ENCODE peak calls at places on chromosomes 4 and X, in eight cellular contexts. F is lung, J is dorsolateral prefrontal cortex, S is foreskin fibroblast, Y is AG04450, Q is WERI-Rb-1, P is cardiac muscle cell, N is suprapubic skin. K is an unnamed sample.

GRCh38 chr4:189090174-189090814 is 850.4 kb upstream of the FRG1 start:
- DNase-seq in F (no peak), J (no peak), S (peak; percentile 41), Y (no peak), Q (no peak), P (no peak), N (no peak), K (no peak)

GRCh38 chrX:27987862-27988646 is 6.8 kb upstream of the DCAF8L1 start:
- DNase-seq in F (no peak), J (no peak), S (no peak), Y (no peak), Q (no peak), P (no peak), N (no peak), K (no peak)

GRCh38 chr4:85298037-85298436 is 176.9 kb upstream of the ARHGAP24 start:
- DNase-seq in F (no peak), J (no peak), S (no peak), Y (no peak), Q (no peak), P (no peak), N (no peak), K (no peak)

GRCh38 chr4:88033309-88033708 is 25.9 kb downstream of the PKD2 start:
- DNase-seq in F (peak; percentile 39), J (no peak), S (peak; percentile 75), Y (peak; percentile 39), Q (peak; percentile 43), P (peak; percentile 78), N (no peak), K (no peak)

GRCh38 chr4:44845309-44845708 is 119.0 kb upstream of the GNPDA2 start:
- DNase-seq in F (no peak), J (no peak), S (no peak), Y (no peak), Q (no peak), P (no peak), N (no peak), K (no peak)

GRCh38 chr4:152100378-152101201 is 339.8 kb upstream of the GATB start:
- DNase-seq in F (no peak), J (no peak), S (no peak), Y (no peak), Q (no peak), P (no peak), N (no peak), K (no peak)

GRCh38 chr4:1285790-1286553 is 3.7 kb upstream of the MAEA start:
- DNase-seq in F (no peak), J (no peak), S (peak; percentile 60), Y (no peak), Q (peak; percentile 83), P (no peak), N (no peak), K (no peak)

GRCh38 chrX:139203681-139204575 is 326.6 kb upstream of the F9 start:
- DNase-seq in F (no peak), J (no peak), S (peak; percentile 31), Y (no peak), Q (no peak), P (peak; percentile 6), N (no peak), K (no peak)

GRCh38 chr4:99574530-99575314 is at the start of gene MTTP:
- DNase-seq in F (no peak), J (no peak), S (no peak), Y (no peak), Q (no peak), P (no peak), N (no peak), K (no peak)

GRCh38 chrX:44675364-44676024 is 132.8 kb upstream of the FUNDC1 start:
- DNase-seq in F (peak; percentile 43), J (peak; percentile 41), S (peak; percentile 91), Y (peak; percentile 88), Q (no peak), P (peak; percentile 92), N (peak; percentile 61), K (peak; percentile 26)

GRCh38 chr4:106315476-106315967 is 487 bp downstream of the TBCK start:
- DNase-seq in F (peak; percentile 30), J (no peak), S (peak; percentile 44), Y (no peak), Q (no peak), P (no peak), N (peak; percentile 59), K (no peak)

GRCh38 chr4:83013931-83014330 is 3.3 kb upstream of the LIN54 start:
- DNase-seq in F (no peak), J (no peak), S (no peak), Y (no peak), Q (no peak), P (no peak), N (no peak), K (no peak)
- H3K4me3 ChIP-seq in F (no peak overlapping the region), J (peak overlapping the region; percentile 82), S (peak overlapping the region; percentile 72), Y (no peak overlapping the region), Q (peak overlapping the region; percentile 69), P (no peak overlapping the region), N (peak overlapping the region; percentile 90), K (no peak overlapping the region)

GRCh38 chrX:49754238-49754857 is 58.6 kb upstream of the PAGE1 start:
- DNase-seq in F (no peak), J (no peak), S (peak; percentile 19), Y (peak; percentile 0), Q (peak; percentile 38), P (peak; percentile 44), N (no peak), K (no peak)
- TF ChIP-seq CTCF in F (peak; percentile 50), J (peak; percentile 47), S (peak; percentile 64), Y (peak; percentile 61), Q (peak; percentile 92), P (peak; percentile 68), N (no peak), K (peak; percentile 62)

GRCh38 chr4:26050212-26050643 is 136.2 kb downstream of the SMIM20 start:
- DNase-seq in F (peak; percentile 41), J (peak; percentile 7), S (no peak), Y (no peak), Q (peak; percentile 39), P (no peak), N (peak; percentile 64), K (no peak)
- H3K4me3 ChIP-seq in F (no peak overlapping the region), J (no peak overlapping the region), S (no peak overlapping the region), Y (no peak overlapping the region), Q (no peak overlapping the region), P (no peak overlapping the region), N (no peak overlapping the region), K (no peak overlapping the region)

DNA sequence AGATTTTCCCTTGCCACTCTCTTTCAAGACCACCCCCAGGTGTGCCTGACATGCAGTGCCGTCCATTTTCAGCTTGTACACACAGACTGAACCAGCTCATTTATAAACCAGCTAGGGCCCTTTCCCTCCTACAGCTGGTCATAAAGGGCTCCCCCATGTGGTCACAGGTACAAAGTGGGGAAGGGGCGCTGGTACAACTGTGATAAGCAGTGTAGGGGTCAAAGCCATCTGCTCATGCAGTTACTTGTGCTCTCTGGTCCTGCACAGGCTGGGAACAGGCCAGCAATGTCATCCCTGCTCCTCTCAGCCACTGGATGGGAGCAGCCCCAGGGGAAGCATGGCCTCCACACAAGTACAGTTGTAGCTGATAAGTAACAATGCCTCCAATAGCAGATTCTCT is 20.6 kb downstream of the GABRQ start:
- DNase-seq in F (no peak), J (no peak), S (no peak), Y (no peak), Q (peak; percentile 58), P (no peak), N (no peak), K (no peak)
- TF ChIP-seq CTCF in F (no peak), J (no peak), S (no peak), Y (no peak), Q (peak; percentile 73), P (no peak), N (no peak), K (no peak)

GRCh38 chr4:185005209-185005819 is 13.0 kb upstream of the HELT start:
- DNase-seq in F (peak; percentile 87), J (peak; percentile 79), S (peak; percentile 92), Y (peak; percentile 36), Q (peak; percentile 93), P (peak; percentile 83), N (peak; percentile 81), K (no peak)
- H3K4me3 ChIP-seq in F (no peak overlapping the region), J (peak overlapping the region; percentile 43), S (no peak overlapping the region), Y (peak overlapping the region; percentile 39), Q (peak overlapping the region; percentile 49), P (peak overlapping the region; percentile 11), N (peak overlapping the region; percentile 27), K (no peak overlapping the region)

DNA sequence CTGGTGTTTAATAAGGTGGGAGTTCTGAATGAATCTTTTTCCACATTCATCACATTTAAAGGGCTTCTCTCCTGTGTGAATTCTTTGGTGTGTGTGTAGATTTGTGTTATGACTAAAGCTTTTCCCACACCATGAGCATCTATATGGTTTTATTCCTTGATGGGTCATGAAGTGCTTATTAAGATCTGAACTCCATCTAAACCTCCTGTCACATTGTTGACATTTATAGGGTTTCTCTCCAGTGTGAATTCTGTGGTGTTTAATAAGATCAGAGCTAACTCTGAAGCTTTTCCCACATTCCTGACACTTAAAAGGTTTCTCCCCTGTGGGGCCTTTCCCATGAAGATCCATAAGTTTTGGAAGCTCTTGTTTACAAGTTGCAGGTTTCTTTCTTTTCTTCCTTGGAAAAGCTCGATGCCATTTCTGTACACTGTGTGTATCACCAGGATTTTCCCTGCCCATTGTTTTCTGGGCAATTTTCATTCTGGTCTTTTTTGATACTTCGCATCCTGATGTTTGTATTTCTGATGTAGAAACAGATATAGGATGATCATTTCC is 21.9 kb upstream of the ETDC start:
- DNase-seq in F (no peak), J (no peak), S (no peak), Y (no peak), Q (no peak), P (no peak), N (no peak), K (no peak)
- TF ChIP-seq CTCF in F (no peak), J (no peak), S (no peak), Y (no peak), Q (no peak), P (no peak), N (no peak), K (no peak)